ENCODE peak calls at places on chromosomes 7 and 10, in six cellular contexts. B is A549; K is suprapubic skin; U is CD8-positive, alpha-beta T cell; S is HFF-Myc; Z is mucosa of descending colon. I is an unnamed sample.

GRCh38 chr10:132877473-132877872 is 64.9 kb downstream of the CFAP46 start:
- DNase-seq in B (no peak), K (no peak), U (no peak), S (no peak), Z (no peak), I (no peak)

GRCh38 chr10:30974355-30974754 is 57.3 kb downstream of the ZNF438 start:
- DNase-seq in B (no peak), K (no peak), U (no peak), S (no peak), Z (no peak), I (no peak)

GRCh38 chr10:97494863-97495506 is 3.2 kb downstream of the MMS19 start:
- DNase-seq in B (no peak), K (no peak), U (no peak), S (no peak), Z (no peak), I (peak)

GRCh38 chr10:85641479-85641967 is 725.1 kb downstream of the GRID1 start:
- DNase-seq in B (peak), K (no peak), U (no peak), S (no peak), Z (no peak), I (no peak)

GRCh38 chr10:121734517-121735137 is 136.4 kb upstream of the FGFR2 start:
- DNase-seq in B (peak), K (no peak), U (no peak), S (no peak), Z (no peak), I (no peak)

GRCh38 chr7:30828591-30828990 is 57.4 kb downstream of the MINDY4 start:
- DNase-seq in B (no peak), K (no peak), U (no peak), S (no peak), Z (no peak), I (no peak)

GRCh38 chr10:131242007-131242406 is 69.5 kb downstream of the TCERG1L start:
- DNase-seq in B (peak), K (no peak), U (no peak), S (no peak), Z (no peak), I (no peak)

GRCh38 chr10:132264966-132265877 is 42.5 kb downstream of the STK32C start:
- DNase-seq in B (no peak), K (no peak), U (no peak), S (no peak), Z (peak), I (no peak)

GRCh38 chr10:128631801-128632241 is 505.6 kb upstream of the MKI67 start:
- DNase-seq in B (no peak), K (peak), U (no peak), S (no peak), Z (no peak), I (peak)

GRCh38 chr10:43395571-43396060 is 13.4 kb downstream of the HNRNPF start:
- DNase-seq in B (no peak), K (no peak), U (no peak), S (no peak), Z (no peak), I (no peak)

GRCh38 chr7:110521357-110521756 is 569.6 kb upstream of the LRRN3 start:
- DNase-seq in B (no peak), K (no peak), U (no peak), S (no peak), Z (no peak), I (no peak)

GRCh38 chr7:130486114-130486962 is 5.5 kb upstream of the MEST start:
- DNase-seq in B (peak), K (no peak), U (peak), S (no peak), Z (peak), I (no peak)

GRCh38 chr7:98100088-98100487 is 6.6 kb upstream of the LMTK2 start:
- DNase-seq in B (no peak), K (no peak), U (no peak), S (no peak), Z (no peak), I (no peak)

GRCh38 chr10:13614530-13615332 is 28.0 kb downstream of the PRPF18 start:
- DNase-seq in B (peak), K (no peak), U (no peak), S (peak), Z (no peak), I (no peak)

GRCh38 chr10:74121368-74121767 is 29.3 kb downstream of the AP3M1 start:
- DNase-seq in B (no peak), K (no peak), U (no peak), S (no peak), Z (no peak), I (no peak)

GRCh38 chr10:101310528-101311439 is 43.2 kb upstream of the BTRC start:
- DNase-seq in B (no peak), K (no peak), U (no peak), S (no peak), Z (no peak), I (no peak)

GRCh38 chr7:129434846-129435318 is 650 bp downstream of the STRIP2 start:
- DNase-seq in B (no peak), K (no peak), U (no peak), S (no peak), Z (peak), I (no peak)

GRCh38 chr10:48330269-48330668 is 23.8 kb downstream of the MAPK8 start:
- DNase-seq in B (no peak), K (no peak), U (no peak), S (no peak), Z (no peak), I (peak)

GRCh38 chr10:113999520-113999919 is 44.1 kb upstream of the ADRB1 start:
- DNase-seq in B (no peak), K (no peak), U (no peak), S (no peak), Z (peak), I (no peak)

GRCh38 chr7:144588535-144588934 is 185.0 kb upstream of the NOBOX start:
- DNase-seq in B (no peak), K (no peak), U (no peak), S (no peak), Z (no peak), I (no peak)

GRCh38 chr7:99631311-99632109 is 14.8 kb downstream of the ZSCAN25 start:
- DNase-seq in B (peak), K (no peak), U (no peak), S (no peak), Z (no peak), I (no peak)

GRCh38 chr10:47247190-47248059 is 52.6 kb upstream of the GDF10 start:
- DNase-seq in B (no peak), K (no peak), U (no peak), S (no peak), Z (no peak), I (no peak)

GRCh38 chr7:105224884-105225651 is 163.7 kb downstream of the SRPK2 start:
- DNase-seq in B (peak), K (no peak), U (no peak), S (peak), Z (no peak), I (peak)

GRCh38 chr10:103197177-103197576 is 4.1 kb upstream of the NT5C2 start:
- DNase-seq in B (peak), K (no peak), U (no peak), S (no peak), Z (no peak), I (no peak)

GRCh38 chr7:30148951-30149459 is 14.2 kb downstream of the MTURN start:
- DNase-seq in B (no peak), K (no peak), U (no peak), S (no peak), Z (peak), I (peak)

GRCh38 chr7:16430133-16430532 is 8.8 kb upstream of the CRPPA start:
- DNase-seq in B (no peak), K (no peak), U (no peak), S (no peak), Z (no peak), I (no peak)

GRCh38 chr10:22369433-22370072 is 24.3 kb downstream of the SPAG6 start:
- DNase-seq in B (peak), K (no peak), U (no peak), S (no peak), Z (no peak), I (no peak)

GRCh38 chr10:89535185-89536012 is at the start of gene SLC16A12:
- DNase-seq in B (no peak), K (no peak), U (no peak), S (no peak), Z (no peak), I (no peak)

GRCh38 chr7:76268376-76268775 is 34.1 kb upstream of the HSPB1 start:
- DNase-seq in B (no peak), K (no peak), U (no peak), S (no peak), Z (no peak), I (no peak)

GRCh38 chr7:82729172-82730030 is 285.8 kb upstream of the CACNA2D1 start:
- DNase-seq in B (peak), K (no peak), U (no peak), S (no peak), Z (no peak), I (peak)

GRCh38 chr7:47803846-47804245 is 144.4 kb downstream of the PKD1L1 start:
- DNase-seq in B (no peak), K (no peak), U (no peak), S (no peak), Z (no peak), I (no peak)

GRCh38 chr7:48096273-48096672 is 7.2 kb downstream of the UPP1 start:
- DNase-seq in B (no peak), K (no peak), U (no peak), S (no peak), Z (no peak), I (no peak)

DNA sequence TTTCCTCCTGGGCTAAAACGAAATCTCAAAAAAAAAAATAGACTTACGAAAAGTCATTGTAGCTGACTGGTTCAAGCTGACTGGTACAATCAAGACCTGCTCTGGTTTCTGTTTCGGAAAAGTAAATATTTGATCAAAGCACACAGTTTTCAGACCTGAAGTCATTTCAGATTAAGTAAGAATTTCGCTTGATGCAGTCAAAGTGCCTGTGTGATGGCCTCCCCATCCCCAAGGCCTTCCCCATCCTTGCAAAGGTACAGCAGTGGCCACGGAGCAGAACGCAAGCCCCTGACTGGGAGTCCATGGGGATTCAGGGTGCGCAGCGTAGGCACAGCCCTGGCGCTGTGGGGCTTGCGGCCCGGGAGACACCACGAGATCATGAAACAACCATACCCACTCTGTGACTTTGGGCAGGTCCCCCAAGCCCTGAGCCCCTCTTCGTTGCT is 29.2 kb downstream of the CHST15 start:
- DNase-seq in B (peak), K (no peak), U (no peak), S (no peak), Z (no peak), I (no peak)
- H3K4me3 ChIP-seq in B (no peak), K (no peak), U (no peak), S (no peak), Z (no peak), I (no peak)

GRCh38 chr7:39089194-39089593 is 111.5 kb downstream of the POU6F2 start:
- DNase-seq in B (no peak), K (no peak), U (no peak), S (no peak), Z (no peak), I (no peak)
- H3K4me3 ChIP-seq in B (no peak), K (no peak), U (no peak), S (no peak), Z (no peak), I (no peak)

DNA sequence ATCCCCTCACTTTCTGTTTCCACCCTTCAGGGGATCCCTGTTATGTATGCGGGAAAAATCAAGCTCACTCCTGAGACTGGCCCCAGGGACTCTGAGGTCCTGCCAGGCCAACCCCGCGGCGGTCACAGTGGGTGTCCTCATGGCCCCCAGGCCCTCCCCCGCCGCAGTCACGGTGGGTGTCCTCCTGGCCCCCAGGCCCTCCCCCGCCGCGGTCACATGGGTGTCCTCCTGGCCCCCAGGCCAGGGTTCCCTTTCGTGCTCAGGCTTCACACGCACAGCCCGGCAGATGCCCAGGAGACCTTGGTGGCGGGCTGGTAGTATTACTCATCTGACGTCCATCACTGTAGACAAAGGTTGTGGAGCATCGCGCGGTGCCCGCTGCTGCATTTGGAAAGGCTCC is 491.0 kb upstream of the FOXK1 start:
- DNase-seq in B (no peak), K (no peak), U (no peak), S (no peak), Z (no peak), I (no peak)
- H3K4me3 ChIP-seq in B (no peak), K (no peak), U (no peak), S (no peak), Z (no peak), I (no peak)

DNA sequence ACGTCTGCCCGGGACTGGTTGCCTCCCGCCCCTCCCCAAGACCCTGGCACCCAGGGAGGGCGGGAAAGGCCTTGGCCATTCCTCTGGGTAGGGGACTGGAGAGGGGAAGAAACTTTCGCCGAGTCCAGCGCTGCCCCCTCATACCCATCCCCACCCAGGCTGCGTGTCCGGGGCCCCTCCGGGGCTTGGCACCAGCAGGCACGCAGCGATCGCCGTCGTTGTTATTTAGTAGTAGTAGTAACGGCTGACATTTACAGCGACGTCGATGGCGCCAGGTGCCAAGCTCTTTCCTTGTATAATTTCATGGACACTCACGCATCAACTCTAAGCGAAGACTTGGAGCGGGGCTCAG is 3.3 kb upstream of the PDGFA start:
- DNase-seq in B (no peak), K (no peak), U (no peak), S (no peak), Z (no peak), I (no peak)
- H3K4me3 ChIP-seq in B (no peak), K (peak), U (no peak), S (no peak), Z (no peak), I (no peak)

GRCh38 chr10:32348297-32349198 is 1.6 kb upstream of the EPC1 start:
- DNase-seq in B (no peak), K (no peak), U (no peak), S (no peak), Z (no peak), I (no peak)
- H3K4me3 ChIP-seq in B (peak), K (peak), U (no peak), S (no peak), Z (no peak), I (no peak)

GRCh38 chr7:1124164-1124563 is 35.8 kb downstream of the ZFAND2A start:
- DNase-seq in B (no peak), K (peak), U (no peak), S (no peak), Z (peak), I (no peak)
- H3K4me3 ChIP-seq in B (no peak), K (peak), U (no peak), S (no peak), Z (no peak), I (no peak)

GRCh38 chr10:99532194-99532593 is 548 bp upstream of the NKX2-3 start:
- DNase-seq in B (no peak), K (no peak), U (no peak), S (no peak), Z (no peak), I (no peak)
- H3K4me3 ChIP-seq in B (peak), K (no peak), U (no peak), S (no peak), Z (peak), I (no peak)

GRCh38 chr7:1172666-1173523 is 12.9 kb upstream of the ZFAND2A start:
- DNase-seq in B (no peak), K (no peak), U (no peak), S (no peak), Z (no peak), I (no peak)
- H3K4me3 ChIP-seq in B (no peak), K (no peak), U (no peak), S (no peak), Z (no peak), I (no peak)

GRCh38 chr10:45339896-45340295 is 24.5 kb upstream of the OR13A1 start:
- DNase-seq in B (no peak), K (no peak), U (no peak), S (no peak), Z (no peak), I (no peak)
- H3K4me3 ChIP-seq in B (no peak), K (no peak), U (no peak), S (no peak), Z (no peak), I (no peak)